ENCODE peak calls at places on chromosome 2, in ten cellular contexts. O, H, Z, C, N, L, M, T, B and G are unnamed samples.

GRCh38 chr2:182594286-182594685 is 121.8 kb upstream of the DNAJC10 start:
- DNase-seq in O (no peak), H (no peak), Z (peak; percentile 34), C (no peak), N (no peak), L (peak; percentile 20), M (no peak), T (no peak), B (no peak), G (no peak)

GRCh38 chr2:240184656-240185055 is 44.2 kb upstream of the OTOS start:
- DNase-seq in O (no peak), H (no peak), Z (no peak), C (no peak), N (no peak), L (no peak), M (no peak), T (no peak), B (no peak), G (no peak)

GRCh38 chr2:133266926-133267590 is 301.2 kb downstream of the NCKAP5 start:
- DNase-seq in O (no peak), H (peak; percentile 37), Z (peak; percentile 43), C (no peak), N (no peak), L (no peak), M (peak; percentile 21), T (no peak), B (peak; percentile 43), G (no peak)

GRCh38 chr2:61493523-61493942 is 22.6 kb upstream of the USP34 start:
- DNase-seq in O (no peak), H (no peak), Z (no peak), C (no peak), N (no peak), L (peak; percentile 47), M (no peak), T (no peak), B (peak; percentile 4), G (no peak)

GRCh38 chr2:196534533-196534932 is 105.0 kb upstream of the CCDC150 start:
- DNase-seq in O (no peak), H (no peak), Z (no peak), C (no peak), N (no peak), L (no peak), M (no peak), T (no peak), B (no peak), G (no peak)

GRCh38 chr2:41610501-41611242 is 437.1 kb upstream of the PKDCC start:
- DNase-seq in O (no peak), H (no peak), Z (no peak), C (no peak), N (no peak), L (no peak), M (no peak), T (no peak), B (no peak), G (no peak)

GRCh38 chr2:240437861-240438809 is 2.7 kb downstream of the GPC1 start:
- DNase-seq in O (peak; percentile 64), H (peak; percentile 66), Z (peak; percentile 82), C (peak; percentile 86), N (peak; percentile 35), L (no peak), M (peak; percentile 11), T (peak; percentile 43), B (peak; percentile 77), G (no peak)

GRCh38 chr2:127776122-127776780 is 34.7 kb downstream of the WDR33 start:
- DNase-seq in O (no peak), H (peak; percentile 28), Z (no peak), C (no peak), N (no peak), L (peak; percentile 11), M (no peak), T (no peak), B (no peak), G (no peak)

GRCh38 chr2:226403360-226403759 is 396.3 kb downstream of the IRS1 start:
- DNase-seq in O (no peak), H (no peak), Z (no peak), C (no peak), N (no peak), L (peak; percentile 38), M (no peak), T (no peak), B (no peak), G (no peak)

GRCh38 chr2:229456091-229456490 is 185.0 kb upstream of the PID1 start:
- DNase-seq in O (no peak), H (no peak), Z (no peak), C (no peak), N (no peak), L (no peak), M (no peak), T (no peak), B (no peak), G (no peak)

GRCh38 chr2:210546424-210547223 is 9.8 kb upstream of the CPS1 start:
- DNase-seq in O (no peak), H (no peak), Z (no peak), C (no peak), N (no peak), L (no peak), M (no peak), T (no peak), B (no peak), G (no peak)

GRCh38 chr2:162574615-162575452 is 230.9 kb downstream of the GCA start:
- DNase-seq in O (no peak), H (no peak), Z (no peak), C (peak; percentile 28), N (no peak), L (peak; percentile 84), M (no peak), T (no peak), B (no peak), G (no peak)

GRCh38 chr2:9693138-9693520 is 62.3 kb upstream of the YWHAQ start:
- DNase-seq in O (no peak), H (no peak), Z (no peak), C (no peak), N (no peak), L (no peak), M (no peak), T (peak; percentile 5), B (peak; percentile 85), G (no peak)

GRCh38 chr2:43426305-43427031 is 169.4 kb downstream of the THADA start:
- DNase-seq in O (no peak), H (peak; percentile 88), Z (peak; percentile 86), C (peak; percentile 73), N (peak; percentile 1), L (peak; percentile 99), M (no peak), T (peak; percentile 66), B (peak; percentile 94), G (no peak)

GRCh38 chr2:43083278-43083677 is 143.1 kb downstream of the ZFP36L2 start:
- DNase-seq in O (no peak), H (no peak), Z (no peak), C (no peak), N (no peak), L (no peak), M (no peak), T (no peak), B (no peak), G (no peak)